ENCODE peak calls at places on chromosomes 2 and 18, in eight cellular contexts. G is kidney epithelial cell, F is psoas muscle, S is hepatocyte, Y is fibroblast of mammary gland, C is foreskin fibroblast, O is prostate gland, P is HCT116. L is an unnamed sample.

GRCh38 chr2:2942906-2943305 is 434.7 kb downstream of the EIPR1 start:
- DNase-seq in C (no peak), F (no peak), P (no peak), O (no peak), Y (no peak), S (no peak), G (no peak), L (no peak)

GRCh38 chr2:64348386-64349142 is 105.4 kb upstream of the LGALSL start:
- DNase-seq in G (no peak), Y (peak; percentile 64), C (peak; percentile 80), S (peak; percentile 46), O (no peak), P (no peak), F (no peak), L (peak; percentile 20)

GRCh38 chr2:55062754-55063153 is 12.5 kb upstream of the RTN4 start:
- DNase-seq in C (no peak), O (no peak), S (no peak), Y (no peak), P (no peak), G (no peak), F (no peak), L (no peak)

GRCh38 chr2:177051278-177051677 is 161.3 kb upstream of the HNRNPA3 start:
- DNase-seq in F (no peak), G (no peak), P (no peak), O (no peak), S (no peak), C (no peak), Y (no peak), L (no peak)

GRCh38 chr2:207341114-207341750 is 175.5 kb upstream of the KLF7 start:
- DNase-seq in C (no peak), S (no peak), G (no peak), P (no peak), Y (no peak), F (no peak), O (no peak), L (no peak)

GRCh38 chr2:7795358-7796199 is 878.4 kb downstream of the RNF144A start:
- DNase-seq in G (no peak), S (peak; percentile 38), O (no peak), F (no peak), C (peak; percentile 20), Y (peak; percentile 35), P (no peak), L (no peak)

GRCh38 chr2:202771741-202772470 is 99.7 kb downstream of the ICA1L start:
- DNase-seq in G (no peak), Y (peak; percentile 27), P (no peak), O (no peak), C (peak; percentile 54), S (no peak), F (no peak), L (no peak)

GRCh38 chr2:124476291-124476690 is 451.2 kb downstream of the CNTNAP5 start:
- DNase-seq in S (peak; percentile 46), Y (no peak), P (no peak), G (peak; percentile 42), F (no peak), C (no peak), O (no peak), L (no peak)

GRCh38 chr2:70029814-70030409 is 57.4 kb upstream of the PCBP1 start:
- DNase-seq in G (peak; percentile 16), C (peak; percentile 26), P (no peak), O (no peak), S (peak; percentile 78), Y (peak; percentile 82), F (peak; percentile 75), L (no peak)

GRCh38 chr2:240967681-240968621 is 30.5 kb upstream of the SNED1 start:
- DNase-seq in S (no peak), Y (no peak), C (no peak), G (no peak), O (no peak), P (no peak), F (peak; percentile 35), L (no peak)

GRCh38 chr2:128746356-128746755 is 427.7 kb upstream of the HS6ST1 start:
- DNase-seq in C (no peak), G (peak; percentile 94), Y (peak; percentile 55), F (no peak), P (no peak), S (peak; percentile 78), O (no peak), L (no peak)

GRCh38 chr2:133509777-133510176 is 58.5 kb downstream of the NCKAP5 start:
- DNase-seq in F (no peak), S (no peak), C (no peak), P (no peak), G (no peak), O (no peak), Y (no peak), L (no peak)

GRCh38 chr18:78979682-78980278 is at the start of gene SALL3:
- DNase-seq in G (no peak), P (no peak), C (no peak), O (no peak), Y (no peak), F (no peak), S (no peak), L (no peak)

GRCh38 chr2:99880148-99880983 is 262.0 kb downstream of the AFF3 start:
- DNase-seq in F (no peak), G (peak; percentile 88), S (no peak), O (no peak), C (peak; percentile 52), P (no peak), Y (peak; percentile 89), L (peak; percentile 86)

GRCh38 chr2:42048318-42049251 is 764 bp downstream of the PKDCC start:
- DNase-seq in P (no peak), O (no peak), F (peak; percentile 65), Y (peak; percentile 46), S (no peak), C (peak; percentile 59), G (no peak), L (no peak)

GRCh38 chr18:37565138-37565984 is at the start of gene CELF4:
- DNase-seq in F (no peak), S (peak; percentile 38), O (no peak), G (no peak), C (peak; percentile 37), Y (peak; percentile 2), P (no peak), L (no peak)

GRCh38 chr2:169093535-169093934 is 24.2 kb downstream of the DHRS9 start:
- DNase-seq in O (no peak), S (no peak), Y (no peak), P (no peak), F (no peak), C (no peak), G (no peak), L (no peak)

GRCh38 chr2:46181789-46182530 is 115.2 kb upstream of the EPAS1 start:
- DNase-seq in C (no peak), Y (no peak), P (no peak), G (no peak), F (no peak), S (no peak), O (no peak), L (no peak)

GRCh38 chr2:46187112-46187618 is 110.0 kb upstream of the EPAS1 start:
- DNase-seq in G (no peak), F (no peak), Y (peak; percentile 85), C (peak; percentile 88), O (peak; percentile 45), S (no peak), P (no peak), L (peak; percentile 73)

GRCh38 chr2:46183426-46183825 is 113.8 kb upstream of the EPAS1 start:
- DNase-seq in O (no peak), S (no peak), C (no peak), F (no peak), P (no peak), Y (no peak), G (no peak), L (no peak)

GRCh38 chr2:46188041-46188715 is 109.0 kb upstream of the EPAS1 start:
- DNase-seq in G (no peak), P (no peak), O (no peak), C (no peak), F (no peak), S (no peak), Y (no peak), L (no peak)

GRCh38 chr2:46184794-46185583 is 112.2 kb upstream of the EPAS1 start:
- DNase-seq in S (no peak), C (no peak), F (no peak), O (no peak), P (no peak), Y (no peak), G (no peak), L (no peak)
- TF ChIP-seq CTCF in S (no peak), C (no peak), F (no peak), O (no peak), P (peak; percentile 45), Y (peak; percentile 13), G (no peak), L (peak; percentile 17)

GRCh38 chr2:224532441-224532840 is 52.7 kb downstream of the CUL3 start:
- DNase-seq in P (no peak), O (no peak), F (no peak), G (no peak), Y (no peak), C (no peak), S (no peak), L (no peak)
- TF ChIP-seq CTCF in P (no peak), O (no peak), F (no peak), G (no peak), Y (no peak), C (no peak), S (no peak), L (no peak)

DNA sequence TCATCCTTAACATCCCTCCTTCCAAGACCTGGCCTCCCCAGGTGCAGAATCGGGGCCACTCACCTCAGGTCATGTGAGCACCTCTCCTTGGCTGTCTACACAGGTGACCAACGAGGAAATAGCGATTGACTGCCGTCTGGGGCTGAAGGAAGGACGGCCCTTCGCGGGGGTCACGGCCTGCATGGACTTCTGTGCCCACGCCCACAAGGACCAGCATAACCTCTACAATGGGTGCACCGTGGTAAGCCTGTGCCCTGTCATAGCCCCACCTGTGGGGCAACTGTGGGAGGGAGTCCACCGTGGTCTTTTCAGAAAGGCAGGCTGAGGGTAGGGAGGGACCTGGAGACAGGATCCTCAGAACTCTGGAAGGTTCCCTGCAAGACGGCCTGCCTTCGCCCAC is 54.3 kb downstream of the BOLA3 start:
- DNase-seq in F (no peak), S (no peak), G (no peak), Y (no peak), C (no peak), O (no peak), P (no peak), L (no peak)
- TF ChIP-seq CTCF in F (no peak), S (no peak), G (no peak), Y (no peak), C (no peak), O (no peak), P (no peak), L (no peak)

DNA sequence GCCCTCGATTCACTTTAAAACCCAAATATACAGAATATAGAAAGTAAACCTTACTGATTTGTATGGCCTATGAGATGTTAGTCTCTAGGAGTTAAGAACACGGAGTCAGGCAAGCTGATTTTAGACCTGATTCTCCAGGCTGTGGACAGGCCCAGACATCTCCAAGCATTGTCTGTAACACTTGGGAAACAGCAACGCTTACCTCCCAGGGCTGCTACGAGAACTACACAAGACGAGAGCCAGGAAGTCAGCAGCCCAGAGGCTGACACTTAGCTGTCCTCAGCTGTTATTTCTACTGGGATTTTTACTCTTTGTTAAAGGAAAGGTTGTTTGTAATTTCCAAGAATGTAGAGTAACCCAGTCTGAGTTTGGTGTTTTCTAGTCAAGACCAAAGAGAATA is 123.5 kb downstream of the LAMA1 start:
- DNase-seq in F (no peak), P (no peak), Y (no peak), S (peak; percentile 17), O (peak; percentile 69), C (peak; percentile 5), G (no peak), L (no peak)
- TF ChIP-seq CTCF in F (no peak), P (no peak), Y (no peak), S (no peak), O (no peak), C (no peak), G (no peak), L (no peak)

L was measured in HFFc6.